ENCODE peak calls at places on chromosome 5, in ten cellular contexts. G is GF-D8; J is NCI-H774; U is Calu3; N is hippocampal formation; P is astrocyte of the cerebellum; B is activated CD4-positive, alpha-beta T cell treated with anti-CD3 and anti-CD28 coated beads, Interleukin-2, amount 10 ng/mL, durations not matched to agents 7 days and 5 days; S is kidney tubule cell; H is ELR; Q is HTR-8/SVneo. C is an unnamed sample.

GRCh38 chr5:135821061-135821781 is 13.2 kb upstream of the SLC25A48 start:
- DNase-seq in G (no peak), J (peak; percentile 43), U (no peak), N (no peak), P (no peak), B (no peak), S (peak; percentile 75), H (no peak), Q (no peak), C (no peak)

GRCh38 chr5:178786859-178787499 is 56.5 kb upstream of the ZNF354A start:
- DNase-seq in G (no peak), J (no peak), U (peak; percentile 58), N (no peak), P (no peak), B (no peak), S (peak; percentile 96), H (peak; percentile 84), Q (peak; percentile 89), C (no peak)

GRCh38 chr5:131979816-131980215 is 31.6 kb downstream of the ACSL6 start:
- DNase-seq in G (no peak), J (no peak), U (no peak), N (no peak), P (no peak), B (no peak), S (no peak), H (no peak), Q (no peak), C (no peak)

GRCh38 chr5:142175039-142175438 is 66.5 kb downstream of the NDFIP1 start:
- DNase-seq in G (no peak), J (no peak), U (no peak), N (no peak), P (no peak), B (no peak), S (no peak), H (no peak), Q (no peak), C (no peak)

GRCh38 chr5:32314658-32315057 is 1.9 kb upstream of the MTMR12 start:
- DNase-seq in G (no peak), J (no peak), U (no peak), N (no peak), P (no peak), B (no peak), S (no peak), H (no peak), Q (no peak), C (no peak)

GRCh38 chr5:90921428-90921973 is 362.9 kb downstream of the ADGRV1 start:
- DNase-seq in G (no peak), J (no peak), U (no peak), N (no peak), P (no peak), B (no peak), S (no peak), H (no peak), Q (no peak), C (no peak)

GRCh38 chr5:71880531-71880930 is 161.5 kb downstream of the CARTPT start:
- DNase-seq in G (no peak), J (no peak), U (no peak), N (no peak), P (no peak), B (no peak), S (no peak), H (no peak), Q (no peak), C (no peak)

GRCh38 chr5:5165541-5166002 is 25.4 kb downstream of the ADAMTS16 start:
- DNase-seq in G (no peak), J (no peak), U (no peak), N (no peak), P (no peak), B (no peak), S (peak; percentile 69), H (peak; percentile 75), Q (peak; percentile 45), C (no peak)

GRCh38 chr5:98570661-98571181 is 202.7 kb upstream of the RGMB start:
- DNase-seq in G (no peak), J (no peak), U (no peak), N (no peak), P (peak; percentile 64), B (no peak), S (no peak), H (peak; percentile 80), Q (no peak), C (no peak)

GRCh38 chr5:110441035-110441434 is 285.4 kb downstream of the TMEM232 start:
- DNase-seq in G (no peak), J (no peak), U (peak; percentile 35), N (no peak), P (peak; percentile 53), B (no peak), S (peak; percentile 53), H (peak; percentile 50), Q (peak; percentile 2), C (no peak)

GRCh38 chr5:153516503-153516902 is 26.0 kb downstream of the GRIA1 start:
- DNase-seq in G (no peak), J (no peak), U (no peak), N (no peak), P (no peak), B (no peak), S (no peak), H (no peak), Q (no peak), C (no peak)

GRCh38 chr5:67537439-67538342 is 341.1 kb upstream of the CD180 start:
- DNase-seq in G (no peak), J (no peak), U (no peak), N (no peak), P (peak; percentile 16), B (no peak), S (no peak), H (no peak), Q (no peak), C (no peak)

GRCh38 chr5:137376127-137376526 is 123.0 kb downstream of the SPOCK1 start:
- DNase-seq in G (no peak), J (peak; percentile 48), U (no peak), N (no peak), P (no peak), B (no peak), S (no peak), H (no peak), Q (no peak), C (no peak)

GRCh38 chr5:152942633-152943336 is 537.7 kb upstream of the NMUR2 start:
- DNase-seq in G (no peak), J (no peak), U (no peak), N (no peak), P (no peak), B (no peak), S (no peak), H (no peak), Q (no peak), C (no peak)

GRCh38 chr5:178100774-178101173 is 12.6 kb upstream of the N4BP3 start:
- DNase-seq in G (no peak), J (no peak), U (no peak), N (no peak), P (no peak), B (no peak), S (no peak), H (no peak), Q (no peak), C (no peak)

GRCh38 chr5:141609044-141609443 is 9.8 kb downstream of the DIAPH1 start:
- DNase-seq in G (no peak), J (no peak), U (no peak), N (no peak), P (no peak), B (no peak), S (no peak), H (no peak), Q (no peak), C (no peak)

GRCh38 chr5:72541501-72542235 is 34.5 kb upstream of the ZNF366 start:
- DNase-seq in G (no peak), J (no peak), U (no peak), N (peak; percentile 49), P (no peak), B (no peak), S (no peak), H (no peak), Q (no peak), C (no peak)

GRCh38 chr5:56490971-56491468 is 257.9 kb upstream of the ANKRD55 start:
- DNase-seq in G (no peak), J (no peak), U (peak; percentile 88), N (no peak), P (no peak), B (peak; percentile 16), S (peak; percentile 56), H (no peak), Q (no peak), C (no peak)

GRCh38 chr5:151345808-151346478 is 1.4 kb downstream of the SLC36A2 start:
- DNase-seq in G (no peak), J (no peak), U (no peak), N (no peak), P (no peak), B (no peak), S (peak; percentile 33), H (peak; percentile 28), Q (no peak), C (no peak)

GRCh38 chr5:68216737-68217231 is 1.2 kb downstream of the PIK3R1 start:
- DNase-seq in G (no peak), J (no peak), U (no peak), N (peak; percentile 46), P (no peak), B (no peak), S (peak; percentile 33), H (peak; percentile 50), Q (no peak), C (no peak)

GRCh38 chr5:126383755-126384154 is 39.5 kb upstream of the GRAMD2B start:
- DNase-seq in G (no peak), J (no peak), U (no peak), N (no peak), P (no peak), B (no peak), S (no peak), H (no peak), Q (no peak), C (no peak)

GRCh38 chr5:600551-601541 is 11.3 kb upstream of the CEP72 start:
- DNase-seq in G (no peak), J (no peak), U (peak; percentile 74), N (no peak), P (no peak), B (no peak), S (no peak), H (no peak), Q (no peak), C (no peak)

GRCh38 chr5:72121052-72121451 is 13.8 kb downstream of the MAP1B start:
- DNase-seq in G (no peak), J (peak; percentile 11), U (no peak), N (no peak), P (no peak), B (no peak), S (no peak), H (no peak), Q (no peak), C (no peak)

GRCh38 chr5:87541033-87541432 is 128.3 kb upstream of the CCNH start:
- DNase-seq in G (no peak), J (peak; percentile 78), U (peak; percentile 61), N (peak; percentile 77), P (peak; percentile 94), B (no peak), S (peak; percentile 48), H (peak; percentile 56), Q (no peak), C (peak; percentile 17)

GRCh38 chr5:3032513-3032912 is 281.0 kb upstream of the IRX2 start:
- DNase-seq in G (no peak), J (no peak), U (no peak), N (no peak), P (no peak), B (no peak), S (no peak), H (no peak), Q (no peak), C (no peak)

GRCh38 chr5:115850771-115851416 is 9.2 kb downstream of the AP3S1 start:
- DNase-seq in G (no peak), J (no peak), U (no peak), N (no peak), P (no peak), B (no peak), S (peak; percentile 31), H (no peak), Q (no peak), C (no peak)

GRCh38 chr5:174410716-174411512 is 313.5 kb upstream of the MSX2 start:
- DNase-seq in G (no peak), J (no peak), U (peak; percentile 49), N (no peak), P (no peak), B (no peak), S (peak; percentile 75), H (peak; percentile 61), Q (no peak), C (no peak)

GRCh38 chr5:112372543-112372942 is 46.5 kb downstream of the EPB41L4A start:
- DNase-seq in G (no peak), J (no peak), U (no peak), N (no peak), P (no peak), B (no peak), S (peak; percentile 78), H (peak; percentile 5), Q (no peak), C (no peak)